ENCODE peak calls at places on chromosomes 11 and 22, in seven cellular contexts. R is fibroblast of lung; D is DMS53; C is CD4-positive, alpha-beta T cell; U is MV-4-11; F is germinal center; P is ACHN. A is an unnamed sample.

GRCh38 chr22:24338701-24339451 is 68.2 kb downstream of the SPECC1L start:
- DNase-seq in P (no peak), U (peak; percentile 34), C (no peak), D (no peak), F (no peak), R (no peak), A (peak; percentile 49)

GRCh38 chr11:116665523-116665922 is 107.3 kb downstream of the BUD13 start:
- DNase-seq in F (no peak), D (no peak), C (no peak), U (no peak), R (no peak), P (no peak), A (no peak)

GRCh38 chr22:46653596-46653995 is 33.4 kb downstream of the GRAMD4 start:
- DNase-seq in F (no peak), C (no peak), P (no peak), U (no peak), R (no peak), D (peak; percentile 36), A (no peak)

GRCh38 chr11:33379931-33380330 is 122.8 kb downstream of the HIPK3 start:
- DNase-seq in U (no peak), R (no peak), C (no peak), F (peak; percentile 37), P (no peak), D (no peak), A (no peak)

GRCh38 chr11:73327812-73328364 is 19.8 kb downstream of the ARHGEF17 start:
- DNase-seq in D (no peak), F (no peak), U (no peak), P (no peak), C (no peak), R (no peak), A (no peak)

GRCh38 chr11:108592591-108593213 is 866 bp downstream of the EXPH5 start:
- DNase-seq in P (peak; percentile 33), D (peak; percentile 73), R (no peak), C (no peak), F (no peak), U (no peak), A (no peak)

GRCh38 chr11:48165426-48165825 is 51.2 kb upstream of the OR4B1 start:
- DNase-seq in U (no peak), D (no peak), F (no peak), C (no peak), P (no peak), R (no peak), A (peak; percentile 63)

GRCh38 chr11:102061276-102061675 is 14.0 kb downstream of the CFAP300 start:
- DNase-seq in R (peak; percentile 46), P (no peak), F (no peak), U (no peak), C (no peak), D (peak; percentile 11), A (peak; percentile 25)

GRCh38 chr22:47604563-47604962 is 842.1 kb downstream of the TBC1D22A start:
- DNase-seq in C (no peak), D (no peak), U (no peak), P (no peak), R (no peak), F (no peak), A (no peak)

GRCh38 chr11:64802370-64803162 is 448 bp downstream of the MAP4K2 start:
- DNase-seq in F (peak; percentile 63), C (peak; percentile 23), P (no peak), D (peak; percentile 52), U (no peak), R (no peak), A (no peak)

GRCh38 chr22:44648085-44648820 is 53.8 kb upstream of the PRR5 start:
- DNase-seq in P (no peak), C (no peak), F (no peak), R (no peak), D (no peak), U (no peak), A (peak; percentile 57)